ENCODE peak calls at places on chromosomes 5 and 9, in four cellular contexts. S is K562, E is GM12878, K is H1. J is an unnamed sample.

GRCh38 chr9:116547729-116548426 is 139.2 kb upstream of the TRIM32 start:
- DNase-seq in S (no peak), E (no peak), K (no peak), J (no peak)

GRCh38 chr5:1708592-1709141 is 91.0 kb downstream of the MRPL36 start:
- DNase-seq in S (no peak), E (no peak), K (peak), J (no peak)

GRCh38 chr5:127599847-127600246 is 49.0 kb upstream of the CTXN3 start:
- DNase-seq in S (no peak), E (no peak), K (no peak), J (no peak)

GRCh38 chr5:116453920-116454319 is 120.7 kb downstream of the SEMA6A start:
- DNase-seq in S (no peak), E (no peak), K (no peak), J (no peak)

GRCh38 chr5:34854459-34855174 is 15.7 kb downstream of the TTC23L start:
- DNase-seq in S (no peak), E (peak), K (no peak), J (no peak)

GRCh38 chr9:107874591-107875374 is 385.2 kb upstream of the KLF4 start:
- DNase-seq in S (no peak), E (no peak), K (no peak), J (no peak)

GRCh38 chr9:73133042-73133651 is 18.5 kb upstream of the ANXA1 start:
- DNase-seq in S (no peak), E (no peak), K (no peak), J (no peak)

GRCh38 chr9:103881419-103881818 is 212.7 kb upstream of the SMC2 start:
- DNase-seq in S (no peak), E (no peak), K (no peak), J (no peak)

GRCh38 chr5:146378981-146379380 is 40.3 kb downstream of the POU4F3 start:
- DNase-seq in S (no peak), E (no peak), K (peak), J (no peak)

GRCh38 chr9:134442087-134442470 is 115.8 kb downstream of the RXRA start:
- DNase-seq in S (no peak), E (no peak), K (no peak), J (no peak)

GRCh38 chr9:69421908-69422801 is 97.1 kb downstream of the ENTREP1 start:
- DNase-seq in S (peak), E (no peak), K (peak), J (peak)

GRCh38 chr9:87725900-87726709 is at the start of gene CTSL:
- DNase-seq in S (peak), E (no peak), K (peak), J (peak)

GRCh38 chr5:64074533-64074932 is 91.1 kb upstream of the RNF180 start:
- DNase-seq in S (peak), E (no peak), K (peak), J (no peak)

GRCh38 chr9:37554318-37554717 is 21.9 kb downstream of the FBXO10 start:
- DNase-seq in S (no peak), E (no peak), K (no peak), J (no peak)

GRCh38 chr5:77853353-77853907 is 77.3 kb upstream of the TBCA start:
- DNase-seq in S (no peak), E (no peak), K (no peak), J (no peak)

GRCh38 chr9:14433841-14434511 is 120.0 kb upstream of the NFIB start:
- DNase-seq in S (no peak), E (no peak), K (no peak), J (peak)

GRCh38 chr9:4666042-4666699 is at the start of gene SPATA6L:
- DNase-seq in S (no peak), E (no peak), K (peak), J (no peak)

GRCh38 chr9:4662989-4663792 is 1.1 kb downstream of the PLPP6 start:
- DNase-seq in S (no peak), E (no peak), K (no peak), J (no peak)

GRCh38 chr9:4663956-4664355 is 1.9 kb downstream of the PLPP6 start:
- DNase-seq in S (no peak), E (no peak), K (no peak), J (no peak)

GRCh38 chr9:4667681-4668080 is 1.4 kb upstream of the SPATA6L start:
- DNase-seq in S (no peak), E (no peak), K (no peak), J (no peak)

DNA sequence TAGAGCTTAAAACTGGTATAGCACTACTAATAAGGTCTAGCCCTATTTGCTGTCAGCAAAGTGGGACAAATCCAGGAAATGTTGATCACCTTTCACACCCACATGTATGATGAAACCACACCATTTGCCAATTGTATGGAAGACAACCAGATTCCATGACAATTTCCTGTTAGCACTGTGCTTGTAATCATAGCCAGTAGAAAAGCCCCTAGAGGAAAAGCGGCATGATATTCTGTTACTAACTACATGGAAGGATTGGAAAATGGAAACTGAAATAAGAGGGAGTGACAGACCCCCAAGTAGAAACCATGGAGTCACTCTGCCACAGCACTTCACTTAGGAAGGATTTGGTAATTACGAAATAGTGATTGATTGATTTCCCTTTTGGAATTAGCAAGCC is 923 bp downstream of the SPATA6L start:
- DNase-seq in S (no peak), E (no peak), K (no peak), J (no peak)
- TF ChIP-seq SIN3A in S (no peak), E (no peak), K (no peak), J (no peak)

GRCh38 chr5:160188968-160189319 is 40.4 kb upstream of the FABP6 start:
- DNase-seq in S (no peak), E (no peak), K (no peak), J (no peak)

GRCh38 chr5:160185954-160186353 is 43.4 kb upstream of the FABP6 start:
- DNase-seq in S (no peak), E (no peak), K (no peak), J (no peak)

GRCh38 chr5:160186480-160186879 is 42.8 kb upstream of the FABP6 start:
- DNase-seq in S (no peak), E (no peak), K (no peak), J (no peak)

GRCh38 chr5:160187091-160187490 is 42.2 kb upstream of the FABP6 start:
- DNase-seq in S (no peak), E (no peak), K (no peak), J (no peak)

GRCh38 chr5:160188151-160188967 is 40.9 kb upstream of the FABP6 start:
- DNase-seq in S (peak), E (no peak), K (peak), J (no peak)
- TF ChIP-seq YY1 in S (no peak), E (no peak), K (no peak), J (no peak)

GRCh38 chr9:93459432-93459847 is 6.1 kb upstream of the FAM120AOS start:
- DNase-seq in S (no peak), E (no peak), K (no peak), J (no peak)

GRCh38 chr9:93460689-93461413 is 7.5 kb upstream of the FAM120AOS start:
- DNase-seq in S (no peak), E (no peak), K (no peak), J (no peak)

GRCh38 chr9:93461414-93461743 is 8.0 kb upstream of the FAM120AOS start:
- DNase-seq in S (no peak), E (no peak), K (no peak), J (no peak)

GRCh38 chr9:93456504-93456903 is 3.1 kb upstream of the FAM120AOS start:
- DNase-seq in S (no peak), E (no peak), K (no peak), J (no peak)

GRCh38 chr9:93458702-93459101 is 5.3 kb upstream of the FAM120AOS start:
- DNase-seq in S (no peak), E (no peak), K (no peak), J (no peak)
- TF ChIP-seq SIN3A in S (no peak), E (no peak), K (no peak), J (no peak)

DNA sequence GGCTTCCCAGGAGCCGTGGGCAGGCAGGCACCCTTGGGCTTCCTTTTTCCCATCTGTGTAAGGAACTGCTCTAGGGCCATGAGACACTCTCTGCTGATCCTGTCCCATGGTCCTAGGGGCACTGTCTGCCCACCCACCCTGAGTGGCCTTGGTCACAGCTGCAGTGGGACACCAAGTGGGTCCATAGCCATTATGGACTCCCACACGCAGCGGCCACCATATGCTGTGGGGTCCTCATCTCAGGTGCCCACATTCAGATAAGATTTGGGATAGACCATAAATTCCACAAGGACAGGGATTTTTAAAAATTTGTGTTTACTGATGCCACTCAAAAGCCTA is 180.8 kb downstream of the AUH start:
- DNase-seq in S (no peak), E (no peak), K (no peak), J (no peak)
- TF ChIP-seq YY1 in S (no peak), E (no peak), K (no peak), J (no peak)

GRCh38 chr5:142873831-142874230 is 103.7 kb downstream of the ARHGAP26 start:
- DNase-seq in S (no peak), E (no peak), K (no peak), J (no peak)

GRCh38 chr5:142872795-142873194 is 102.6 kb downstream of the ARHGAP26 start:
- DNase-seq in S (no peak), E (no peak), K (no peak), J (peak)

GRCh38 chr5:142872217-142872616 is 102.0 kb downstream of the ARHGAP26 start:
- DNase-seq in S (no peak), E (no peak), K (no peak), J (no peak)

GRCh38 chr5:142876817-142877216 is 106.6 kb downstream of the ARHGAP26 start:
- DNase-seq in S (no peak), E (no peak), K (no peak), J (no peak)

DNA sequence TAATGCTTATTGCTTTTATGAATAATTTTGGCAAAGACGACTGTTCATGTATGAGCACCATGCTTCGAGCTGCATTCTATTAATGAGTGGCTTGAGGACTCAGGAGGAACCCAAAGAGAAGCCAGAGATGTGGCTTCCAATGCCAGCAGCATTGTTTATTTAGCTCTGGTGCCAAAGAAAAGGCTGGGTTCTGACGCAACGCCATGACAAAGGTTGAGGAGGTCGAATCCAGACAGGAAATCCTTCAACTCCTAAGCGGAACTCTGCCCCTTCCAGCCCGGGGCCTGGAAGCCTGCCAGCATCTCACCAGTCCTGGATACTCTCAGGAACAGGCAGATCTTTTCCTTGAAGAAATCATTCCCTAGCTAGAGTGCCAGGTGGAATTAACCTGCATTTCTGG is 104.4 kb downstream of the ARHGAP26 start:
- DNase-seq in S (no peak), E (no peak), K (no peak), J (no peak)
- TF ChIP-seq SIN3A in S (no peak), E (no peak), K (no peak), J (no peak)

GRCh38 chr5:154467655-154468354 is 10.2 kb downstream of the HAND1 start:
- DNase-seq in S (peak), E (peak), K (peak), J (peak)
- TF ChIP-seq YY1 in S (no peak), E (peak), K (no peak), J (no peak)

GRCh38 chr5:170338272-170338671 is 40.7 kb upstream of the LCP2 start:
- DNase-seq in S (no peak), E (no peak), K (no peak), J (no peak)

GRCh38 chr5:170339780-170340167 is 42.2 kb upstream of the LCP2 start:
- DNase-seq in S (no peak), E (no peak), K (no peak), J (no peak)

GRCh38 chr5:170337055-170337454 is 39.5 kb upstream of the LCP2 start:
- DNase-seq in S (no peak), E (no peak), K (peak), J (no peak)

GRCh38 chr5:170341545-170341944 is 44.0 kb upstream of the LCP2 start:
- DNase-seq in S (no peak), E (no peak), K (no peak), J (no peak)

DNA sequence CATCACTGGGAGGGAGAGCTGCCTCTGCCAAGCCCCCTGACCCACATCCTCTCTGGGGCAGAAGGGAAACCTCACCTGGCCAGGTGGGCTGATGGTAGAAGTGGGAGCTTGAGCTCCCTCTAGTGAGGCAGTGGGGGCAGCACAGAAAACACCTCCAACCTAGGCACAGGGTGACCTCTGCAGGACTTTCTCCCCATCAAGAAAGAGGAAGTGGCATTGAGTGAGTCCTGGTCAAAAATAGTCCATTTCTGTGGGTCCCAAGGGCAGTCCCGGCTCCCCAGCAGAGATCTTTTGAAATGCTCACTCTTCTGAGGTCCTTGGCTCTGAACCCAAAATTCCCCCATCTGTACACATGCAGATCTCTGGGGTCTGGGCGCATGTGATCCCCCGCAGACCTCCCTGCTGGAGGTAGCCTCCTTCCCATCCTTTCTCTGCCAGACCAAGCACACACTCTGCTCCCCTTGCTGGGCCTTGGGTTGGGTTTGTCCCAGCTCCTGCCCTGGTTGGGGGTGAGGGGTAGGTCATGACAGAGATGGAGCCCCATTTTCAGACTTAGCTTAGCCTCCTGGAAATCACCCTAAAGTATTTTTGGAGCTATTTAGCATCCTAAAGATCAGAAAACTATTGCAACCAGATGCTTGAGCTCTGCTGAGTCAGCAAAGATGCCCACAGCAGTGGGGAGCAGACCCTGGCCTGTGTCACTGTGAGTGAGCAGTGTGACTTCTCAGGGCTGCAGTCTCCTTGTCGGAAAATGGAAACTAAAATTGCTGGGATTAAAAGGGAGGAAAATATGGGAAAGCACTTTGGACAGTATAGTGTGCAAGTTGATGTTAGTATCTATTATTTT is 41.6 kb upstream of the LCP2 start:
- DNase-seq in S (peak), E (no peak), K (peak), J (peak)
- TF ChIP-seq SIN3A in S (no peak), E (no peak), K (no peak), J (no peak)

DNA sequence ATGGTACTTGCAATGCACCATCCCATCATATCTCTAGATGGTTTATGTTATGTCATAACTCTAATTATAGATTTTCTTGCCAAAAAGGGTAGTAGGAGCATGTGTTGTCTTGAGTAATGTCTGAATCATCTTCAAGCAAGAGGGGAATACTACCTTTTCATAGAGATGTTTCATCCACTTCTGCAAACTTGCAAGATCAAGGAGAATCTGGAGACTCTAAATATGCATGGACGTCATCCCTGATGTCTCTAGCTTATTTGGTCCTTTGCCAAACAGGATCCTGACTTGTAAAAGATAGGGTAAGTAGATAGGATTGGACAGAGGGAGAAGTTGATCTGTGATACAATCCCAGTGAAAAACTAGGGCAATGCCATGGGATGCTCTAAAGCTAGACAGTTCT is 246.5 kb downstream of the DMRTA1 start:
- DNase-seq in S (no peak), E (no peak), K (no peak), J (no peak)
- TF ChIP-seq YY1 in S (no peak), E (no peak), K (no peak), J (no peak)

DNA sequence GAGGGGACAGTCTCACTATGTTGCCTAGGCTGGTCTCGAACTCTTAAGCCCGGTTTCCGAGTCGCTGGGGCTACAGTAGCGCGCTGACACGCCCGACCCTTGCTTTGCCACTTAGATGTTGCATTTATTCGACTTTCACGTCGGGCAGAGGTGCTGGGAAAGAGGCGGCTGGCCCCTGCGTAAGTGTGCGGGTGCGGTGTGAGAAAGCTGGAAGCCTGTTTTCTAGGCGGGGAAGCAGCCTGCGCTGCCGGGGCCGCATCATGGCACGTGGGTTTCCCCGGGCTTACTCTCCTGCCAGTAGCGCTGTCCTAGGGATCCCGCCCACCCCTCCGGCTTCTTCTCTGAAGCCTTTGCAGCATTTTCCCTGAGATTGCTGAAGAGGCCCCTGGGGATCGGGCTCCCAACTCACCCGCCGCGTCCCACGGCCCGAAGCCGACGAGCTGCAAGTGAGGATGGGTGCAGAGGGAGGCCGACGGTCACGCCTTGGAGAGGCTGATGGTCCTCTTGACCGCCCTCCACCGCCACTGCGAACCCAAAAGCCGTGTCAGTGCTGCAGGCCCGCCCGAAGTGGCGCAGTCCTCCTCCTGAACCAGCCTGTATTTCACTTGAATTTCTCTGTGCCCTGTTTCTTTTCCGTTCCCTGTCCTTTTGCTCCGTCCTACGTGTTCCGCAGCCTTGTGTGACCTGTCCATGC is 5.8 kb upstream of the TRIM41 start:
- DNase-seq in S (peak), E (peak), K (peak), J (no peak)
- TF ChIP-seq SIN3A in S (peak), E (peak), K (no peak), J (no peak)